ENCODE peak calls at places on chromosomes 13 and 19, in five cellular contexts. N is CD4-positive, alpha-beta memory T cell; D is heart right ventricle; H is breast epithelium; X is CD8-positive, alpha-beta T cell. G is an unnamed sample.

GRCh38 chr19:18697680-18698079 is 14.2 kb downstream of the CRTC1 start:
- DNase-seq in N (no peak), D (no peak), H (no peak), X (no peak), G (no peak)

GRCh38 chr13:100394005-100394695 is 194.4 kb downstream of the GGACT start:
- DNase-seq in N (peak), D (no peak), H (no peak), X (no peak), G (peak)

GRCh38 chr13:35888327-35888940 is 242.7 kb downstream of the DCLK1 start:
- DNase-seq in N (no peak), D (no peak), H (no peak), X (no peak), G (no peak)

GRCh38 chr13:113936166-113936565 is 37.7 kb downstream of the C13orf46 start:
- DNase-seq in N (no peak), D (no peak), H (no peak), X (no peak), G (no peak)

GRCh38 chr13:37602743-37603381 is 4.3 kb upstream of the POSTN start:
- DNase-seq in N (no peak), D (no peak), H (no peak), X (no peak), G (no peak)

GRCh38 chr19:6216236-6216995 is 63.4 kb downstream of the MLLT1 start:
- DNase-seq in N (no peak), D (peak), H (no peak), X (no peak), G (no peak)

GRCh38 chr19:4327252-4327876 is 11.3 kb downstream of the STAP2 start:
- DNase-seq in N (peak), D (peak), H (peak), X (peak), G (peak)

GRCh38 chr19:11044436-11044835 is 44.8 kb upstream of the LDLR start:
- DNase-seq in N (no peak), D (no peak), H (no peak), X (no peak), G (no peak)

GRCh38 chr19:33511346-33511745 is 10.2 kb downstream of the PEPD start:
- DNase-seq in N (no peak), D (no peak), H (no peak), X (no peak), G (no peak)

GRCh38 chr13:48653074-48654054 is at the start of gene CYSLTR2:
- DNase-seq in N (peak), D (no peak), H (no peak), X (no peak), G (no peak)

GRCh38 chr13:51034906-51035305 is 76.2 kb downstream of the C13orf42 start:
- DNase-seq in N (no peak), D (no peak), H (no peak), X (no peak), G (no peak)

GRCh38 chr13:21208755-21209154 is 32.3 kb downstream of the MRPL57 start:
- DNase-seq in N (no peak), D (no peak), H (no peak), X (no peak), G (no peak)

GRCh38 chr19:11550265-11550664 is 8.8 kb downstream of the ELOF1 start:
- DNase-seq in N (no peak), D (no peak), H (no peak), X (no peak), G (no peak)

GRCh38 chr13:21124853-21125252 is 51.5 kb downstream of the SKA3 start:
- DNase-seq in N (no peak), D (no peak), H (no peak), X (no peak), G (no peak)

GRCh38 chr19:13938361-13939027 is at the start of gene PODNL1:
- DNase-seq in N (no peak), D (no peak), H (no peak), X (no peak), G (peak)

GRCh38 chr13:36571444-36571843 is 102.4 kb upstream of the SERTM1 start:
- DNase-seq in N (no peak), D (no peak), H (no peak), X (no peak), G (no peak)

GRCh38 chr13:114124921-114125320 is 7.5 kb downstream of the RASA3 start:
- DNase-seq in N (peak), D (no peak), H (no peak), X (peak), G (no peak)

GRCh38 chr13:106139407-106139806 is 396.1 kb downstream of the EFNB2 start:
- DNase-seq in N (no peak), D (no peak), H (no peak), X (no peak), G (no peak)

GRCh38 chr13:45142440-45143345 is 22.4 kb downstream of the GTF2F2 start:
- DNase-seq in N (no peak), D (no peak), H (no peak), X (no peak), G (no peak)

GRCh38 chr13:55534306-55534705 is 1606.4 kb upstream of the PRR20A start:
- DNase-seq in N (no peak), D (no peak), H (no peak), X (no peak), G (no peak)

GRCh38 chr19:15866646-15867045 is 31.2 kb downstream of the CYP4F2 start:
- DNase-seq in N (no peak), D (no peak), H (no peak), X (no peak), G (no peak)

GRCh38 chr13:43783820-43784219 is 3.0 kb downstream of the ENOX1 start:
- DNase-seq in N (peak), D (no peak), H (no peak), X (no peak), G (no peak)

GRCh38 chr13:86020350-86021002 is 221.3 kb upstream of the SLITRK6 start:
- DNase-seq in N (no peak), D (no peak), H (no peak), X (no peak), G (no peak)

GRCh38 chr13:76380436-76381065 is 505.7 kb downstream of the KCTD12 start:
- DNase-seq in N (no peak), D (no peak), H (no peak), X (no peak), G (no peak)

GRCh38 chr13:43258771-43259170 is 235.4 kb downstream of the DNAJC15 start:
- DNase-seq in N (no peak), D (no peak), H (no peak), X (no peak), G (no peak)

DNA sequence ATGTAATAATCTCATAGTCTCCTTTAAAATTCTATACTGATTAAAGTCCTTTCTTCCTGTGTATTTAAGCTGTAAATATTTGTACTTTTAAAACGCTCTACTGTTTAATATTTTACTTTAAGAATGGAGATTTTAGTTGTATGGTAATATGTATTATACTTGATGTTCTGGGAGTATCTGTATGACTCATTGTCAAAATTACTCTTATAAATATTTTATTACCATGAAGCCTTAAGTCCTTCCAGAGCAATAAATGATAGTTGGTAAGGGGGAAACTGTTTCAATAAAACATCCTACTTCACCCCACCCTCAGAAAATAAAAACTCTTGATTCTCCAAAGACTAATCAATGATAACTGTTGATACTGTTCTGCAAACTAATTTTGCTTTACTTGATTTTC is 6.4 kb downstream of the PCDH9 start:
- DNase-seq in N (no peak), D (no peak), H (no peak), X (no peak), G (no peak)
- H3K4me3 ChIP-seq in N (no peak), D (peak), H (no peak), X (no peak), G (no peak)

GRCh38 chr19:45456500-45456815 is 11.3 kb upstream of the FOSB start:
- DNase-seq in N (no peak), D (no peak), H (no peak), X (no peak), G (no peak)
- H3K4me3 ChIP-seq in N (no peak), D (no peak), H (no peak), X (peak), G (no peak)

DNA sequence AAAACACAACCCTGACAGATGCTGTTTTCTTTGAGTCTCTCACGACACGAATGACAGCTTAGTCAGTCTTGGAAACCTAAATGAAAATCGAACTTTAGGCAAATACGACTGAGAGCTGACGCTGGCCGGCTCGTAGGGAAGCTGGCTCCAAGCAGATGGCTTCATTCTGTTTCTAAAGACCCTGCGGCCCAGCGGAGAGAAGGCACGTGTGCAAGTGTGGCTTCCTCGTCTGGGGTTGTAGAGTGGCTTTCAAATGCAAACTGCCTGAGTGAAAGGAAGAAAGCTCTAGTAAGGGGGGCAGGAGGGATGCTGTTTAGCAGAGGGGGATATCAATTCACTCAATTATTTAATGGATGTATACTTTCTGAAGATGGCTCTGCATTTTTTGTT is 26.1 kb upstream of the TIMM44 start:
- DNase-seq in N (no peak), D (no peak), H (no peak), X (no peak), G (no peak)
- H3K4me3 ChIP-seq in N (no peak), D (no peak), H (no peak), X (no peak), G (no peak)

DNA sequence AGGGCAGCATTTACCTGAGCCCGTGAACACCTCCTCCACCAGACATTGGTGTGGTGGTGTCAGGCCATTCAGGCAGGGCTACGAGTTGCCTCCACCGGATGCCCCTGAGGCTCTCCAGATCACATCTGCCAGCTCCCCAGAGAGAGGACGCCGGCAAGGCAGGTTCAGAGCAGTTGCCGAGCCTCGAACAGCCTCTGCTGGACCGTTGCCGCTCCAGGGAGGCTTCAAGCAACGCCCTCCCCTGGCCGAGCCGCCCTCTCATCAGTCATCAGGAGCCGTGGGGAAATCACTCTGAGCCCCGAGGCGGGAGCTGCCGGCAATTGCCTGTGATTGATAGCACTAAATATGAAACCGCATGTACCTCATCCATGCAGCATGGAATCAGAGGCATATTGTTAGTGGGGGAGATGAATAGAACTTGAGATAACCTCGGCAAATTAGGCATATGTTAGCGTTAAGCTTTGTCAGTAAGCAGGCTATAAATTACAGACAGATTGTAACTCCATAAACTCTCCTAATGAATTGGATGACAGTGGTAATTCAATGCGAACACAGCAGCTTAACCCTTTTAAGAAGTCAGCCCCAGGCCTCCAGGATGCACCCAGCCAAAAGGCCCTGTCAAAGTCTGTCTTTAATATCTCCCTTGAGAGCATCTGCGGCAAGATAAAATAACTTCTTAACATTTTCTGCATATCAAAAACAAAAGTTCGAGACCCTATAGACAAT is 29.8 kb upstream of the SPACA7 start:
- DNase-seq in N (no peak), D (no peak), H (no peak), X (no peak), G (no peak)
- H3K4me3 ChIP-seq in N (no peak), D (no peak), H (no peak), X (no peak), G (no peak)

DNA sequence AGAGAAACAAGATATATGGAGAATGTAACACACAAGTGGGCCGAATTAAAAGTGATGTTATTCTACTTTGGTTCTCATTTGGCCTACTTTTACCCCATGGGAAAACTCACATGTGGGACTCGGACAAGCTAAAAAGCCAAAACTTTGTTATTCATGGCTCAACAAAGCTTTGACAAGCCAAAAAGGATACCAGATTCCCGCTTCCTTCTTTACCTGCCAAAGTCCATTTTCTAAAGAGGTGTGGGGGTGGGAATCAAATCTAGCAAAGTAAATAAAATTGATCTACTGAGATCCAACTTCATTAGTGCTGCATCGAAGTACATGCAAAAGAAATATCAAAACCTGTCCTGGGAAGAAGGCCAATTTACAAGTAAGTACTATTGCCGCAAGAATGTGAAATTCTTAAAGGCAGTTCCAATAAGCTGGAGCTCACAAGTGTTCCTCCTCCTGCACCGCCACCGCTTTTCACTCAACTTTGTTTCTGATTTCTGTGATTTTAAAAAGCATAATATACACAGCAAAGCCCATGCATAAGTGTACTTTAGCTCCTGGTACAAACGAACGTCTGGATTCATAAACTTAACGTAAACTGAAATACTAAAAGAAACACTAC is 1.1 kb downstream of the LNX2 start:
- DNase-seq in N (no peak), D (no peak), H (no peak), X (no peak), G (no peak)
- H3K4me3 ChIP-seq in N (peak), D (peak), H (peak), X (peak), G (peak)

DNA sequence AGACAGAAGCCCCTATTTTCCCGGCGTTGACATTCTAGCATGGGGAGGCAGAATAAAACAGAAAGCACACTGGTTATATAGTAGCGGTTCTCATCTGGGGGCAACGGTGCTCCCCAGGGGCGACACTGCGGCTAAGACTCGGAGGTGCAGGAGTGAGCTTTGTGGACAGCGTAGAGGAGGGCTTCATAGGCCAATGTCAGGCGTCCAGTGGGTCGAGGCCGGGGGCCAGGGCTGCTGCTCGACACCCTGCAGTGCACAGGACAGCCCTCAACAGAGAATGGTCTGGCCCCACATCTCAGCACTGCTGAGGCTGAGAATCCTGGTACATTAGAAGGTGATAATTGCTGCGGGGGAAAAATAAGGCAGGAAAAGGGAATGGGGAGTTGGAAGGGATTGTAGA is 1.5 kb downstream of the ZNF628 start:
- DNase-seq in N (no peak), D (no peak), H (no peak), X (no peak), G (no peak)
- H3K4me3 ChIP-seq in N (no peak), D (peak), H (no peak), X (no peak), G (peak)

GRCh38 chr13:46170268-46170667 is 11.7 kb downstream of the LCP1 start:
- DNase-seq in N (peak), D (no peak), H (no peak), X (no peak), G (no peak)
- H3K4me3 ChIP-seq in N (no peak), D (no peak), H (no peak), X (peak), G (no peak)

GRCh38 chr13:27007166-27007565 is 164.4 kb downstream of the USP12 start:
- DNase-seq in N (no peak), D (no peak), H (no peak), X (no peak), G (no peak)
- H3K4me3 ChIP-seq in N (no peak), D (peak), H (peak), X (no peak), G (peak)

GRCh38 chr19:1469200-1469935 is 9.6 kb downstream of the C19orf25 start:
- DNase-seq in N (peak), D (peak), H (no peak), X (no peak), G (no peak)
- H3K4me3 ChIP-seq in N (no peak), D (peak), H (peak), X (peak), G (peak)

GRCh38 chr13:60759499-60759898 is 362.5 kb downstream of the TDRD3 start:
- DNase-seq in N (no peak), D (no peak), H (no peak), X (no peak), G (no peak)
- H3K4me3 ChIP-seq in N (no peak), D (no peak), H (no peak), X (no peak), G (no peak)

G was measured in tibial nerve.